ENCODE peak calls at places on chromosomes 11 and 22, in eight cellular contexts. One of them, this sample, is unnamed.
A peak's percentile ranks its signal among the peaks of the same experiment; 100 is the strongest.

GRCh38 chr11:109583996-109584395 is 162.0 kb downstream of the C11orf87 start:
- DNase-seq in osteocyte: no peak
- DNase-seq in dorsolateral prefrontal cortex: no peak
- DNase-seq in stimulated activated CD4-positive, alpha-beta T cell treated with anti-CD3 and anti-CD28 coated beads, Interleukin-2, amount 100 ng/mL, for 24 hours: no peak
- DNase-seq in hypothalamus: no peak
- DNase-seq in tibial nerve: no peak
- DNase-seq in NCI-H1105: no peak
- DNase-seq in left lobe of liver: no peak
- DNase-seq in this sample: no peak

GRCh38 chr11:82731691-82732277 is 1.9 kb downstream of the FAM181B start:
- DNase-seq in osteocyte: no peak
- DNase-seq in dorsolateral prefrontal cortex: no peak
- DNase-seq in stimulated activated CD4-positive, alpha-beta T cell treated with anti-CD3 and anti-CD28 coated beads, Interleukin-2, amount 100 ng/mL, for 24 hours: no peak
- DNase-seq in hypothalamus: no peak
- DNase-seq in tibial nerve: no peak
- DNase-seq in NCI-H1105: no peak
- DNase-seq in left lobe of liver: no peak
- DNase-seq in this sample: no peak

GRCh38 chr11:19441752-19442553 is 201.2 kb upstream of the E2F8 start:
- DNase-seq in osteocyte: no peak
- DNase-seq in dorsolateral prefrontal cortex: no peak
- DNase-seq in stimulated activated CD4-positive, alpha-beta T cell treated with anti-CD3 and anti-CD28 coated beads, Interleukin-2, amount 100 ng/mL, for 24 hours: peak; percentile 62
- DNase-seq in hypothalamus: no peak
- DNase-seq in tibial nerve: peak; percentile 70
- DNase-seq in NCI-H1105: no peak
- DNase-seq in left lobe of liver: no peak
- DNase-seq in this sample: no peak

GRCh38 chr11:46920709-46921108 is 2.4 kb upstream of the LRP4 start:
- DNase-seq in osteocyte: no peak
- DNase-seq in dorsolateral prefrontal cortex: no peak
- DNase-seq in stimulated activated CD4-positive, alpha-beta T cell treated with anti-CD3 and anti-CD28 coated beads, Interleukin-2, amount 100 ng/mL, for 24 hours: no peak
- DNase-seq in hypothalamus: no peak
- DNase-seq in tibial nerve: peak; percentile 61
- DNase-seq in NCI-H1105: no peak
- DNase-seq in left lobe of liver: no peak
- DNase-seq in this sample: no peak

GRCh38 chr11:5891216-5891800 is 1.7 kb upstream of the OR52E5 start:
- DNase-seq in osteocyte: no peak
- DNase-seq in dorsolateral prefrontal cortex: no peak
- DNase-seq in stimulated activated CD4-positive, alpha-beta T cell treated with anti-CD3 and anti-CD28 coated beads, Interleukin-2, amount 100 ng/mL, for 24 hours: no peak
- DNase-seq in hypothalamus: no peak
- DNase-seq in tibial nerve: no peak
- DNase-seq in NCI-H1105: peak; percentile 7
- DNase-seq in left lobe of liver: no peak
- DNase-seq in this sample: no peak

GRCh38 chr11:70085815-70086769 is 8.0 kb downstream of the ANO1 start:
- DNase-seq in osteocyte: no peak
- DNase-seq in dorsolateral prefrontal cortex: no peak
- DNase-seq in stimulated activated CD4-positive, alpha-beta T cell treated with anti-CD3 and anti-CD28 coated beads, Interleukin-2, amount 100 ng/mL, for 24 hours: no peak
- DNase-seq in hypothalamus: no peak
- DNase-seq in tibial nerve: no peak
- DNase-seq in NCI-H1105: no peak
- DNase-seq in left lobe of liver: peak; percentile 77
- DNase-seq in this sample: no peak

GRCh38 chr22:46436595-46437163 is 100.7 kb downstream of the CELSR1 start:
- DNase-seq in osteocyte: no peak
- DNase-seq in dorsolateral prefrontal cortex: no peak
- DNase-seq in stimulated activated CD4-positive, alpha-beta T cell treated with anti-CD3 and anti-CD28 coated beads, Interleukin-2, amount 100 ng/mL, for 24 hours: no peak
- DNase-seq in hypothalamus: no peak
- DNase-seq in tibial nerve: no peak
- DNase-seq in NCI-H1105: no peak
- DNase-seq in left lobe of liver: no peak
- DNase-seq in this sample: no peak

GRCh38 chr22:35220221-35220620 is 37.1 kb upstream of the HMGXB4 start:
- DNase-seq in osteocyte: no peak
- DNase-seq in dorsolateral prefrontal cortex: no peak
- DNase-seq in stimulated activated CD4-positive, alpha-beta T cell treated with anti-CD3 and anti-CD28 coated beads, Interleukin-2, amount 100 ng/mL, for 24 hours: no peak
- DNase-seq in hypothalamus: no peak
- DNase-seq in tibial nerve: no peak
- DNase-seq in NCI-H1105: no peak
- DNase-seq in left lobe of liver: no peak
- DNase-seq in this sample: no peak

GRCh38 chr11:520428-521178 is 13.6 kb upstream of the RNH1 start:
- DNase-seq in osteocyte: peak; percentile 84
- DNase-seq in dorsolateral prefrontal cortex: no peak
- DNase-seq in stimulated activated CD4-positive, alpha-beta T cell treated with anti-CD3 and anti-CD28 coated beads, Interleukin-2, amount 100 ng/mL, for 24 hours: no peak
- DNase-seq in hypothalamus: no peak
- DNase-seq in tibial nerve: no peak
- DNase-seq in NCI-H1105: no peak
- DNase-seq in left lobe of liver: no peak
- DNase-seq in this sample: no peak

GRCh38 chr11:110779108-110779507 is 66.9 kb upstream of the ARHGAP20 start:
- DNase-seq in osteocyte: no peak
- DNase-seq in dorsolateral prefrontal cortex: no peak
- DNase-seq in stimulated activated CD4-positive, alpha-beta T cell treated with anti-CD3 and anti-CD28 coated beads, Interleukin-2, amount 100 ng/mL, for 24 hours: no peak
- DNase-seq in hypothalamus: no peak
- DNase-seq in tibial nerve: no peak
- DNase-seq in NCI-H1105: no peak
- DNase-seq in left lobe of liver: no peak
- DNase-seq in this sample: no peak

GRCh38 chr11:123608945-123609344 is 45.5 kb downstream of the SCN3B start:
- DNase-seq in osteocyte: no peak
- DNase-seq in dorsolateral prefrontal cortex: no peak
- DNase-seq in stimulated activated CD4-positive, alpha-beta T cell treated with anti-CD3 and anti-CD28 coated beads, Interleukin-2, amount 100 ng/mL, for 24 hours: no peak
- DNase-seq in hypothalamus: no peak
- DNase-seq in tibial nerve: no peak
- DNase-seq in NCI-H1105: no peak
- DNase-seq in left lobe of liver: no peak
- DNase-seq in this sample: no peak

GRCh38 chr11:128890216-128890542 is 977 bp upstream of the KCNJ5 start:
- DNase-seq in osteocyte: no peak
- DNase-seq in dorsolateral prefrontal cortex: no peak
- DNase-seq in stimulated activated CD4-positive, alpha-beta T cell treated with anti-CD3 and anti-CD28 coated beads, Interleukin-2, amount 100 ng/mL, for 24 hours: no peak
- DNase-seq in hypothalamus: no peak
- DNase-seq in tibial nerve: no peak
- DNase-seq in NCI-H1105: no peak
- DNase-seq in left lobe of liver: no peak
- DNase-seq in this sample: no peak

GRCh38 chr11:65132988-65133700 is 1.2 kb downstream of the SYVN1 start:
- DNase-seq in osteocyte: no peak
- DNase-seq in dorsolateral prefrontal cortex: no peak
- DNase-seq in stimulated activated CD4-positive, alpha-beta T cell treated with anti-CD3 and anti-CD28 coated beads, Interleukin-2, amount 100 ng/mL, for 24 hours: peak; percentile 79
- DNase-seq in hypothalamus: no peak
- DNase-seq in tibial nerve: no peak
- DNase-seq in NCI-H1105: peak; percentile 21
- DNase-seq in left lobe of liver: peak; percentile 85
- DNase-seq in this sample: peak; percentile 51

GRCh38 chr11:79720115-79720514 is 279.3 kb upstream of the TENM4 start:
- DNase-seq in osteocyte: no peak
- DNase-seq in dorsolateral prefrontal cortex: no peak
- DNase-seq in stimulated activated CD4-positive, alpha-beta T cell treated with anti-CD3 and anti-CD28 coated beads, Interleukin-2, amount 100 ng/mL, for 24 hours: no peak
- DNase-seq in hypothalamus: no peak
- DNase-seq in tibial nerve: no peak
- DNase-seq in NCI-H1105: no peak
- DNase-seq in left lobe of liver: no peak
- DNase-seq in this sample: no peak

GRCh38 chr11:67160045-67160444 is 41.0 kb downstream of the KDM2A start:
- DNase-seq in osteocyte: no peak
- DNase-seq in dorsolateral prefrontal cortex: no peak
- DNase-seq in stimulated activated CD4-positive, alpha-beta T cell treated with anti-CD3 and anti-CD28 coated beads, Interleukin-2, amount 100 ng/mL, for 24 hours: no peak
- DNase-seq in hypothalamus: no peak
- DNase-seq in tibial nerve: no peak
- DNase-seq in NCI-H1105: no peak
- DNase-seq in left lobe of liver: no peak
- DNase-seq in this sample: no peak

GRCh38 chr11:94193288-94193687 is 64.6 kb downstream of the PANX1 start:
- DNase-seq in osteocyte: no peak
- DNase-seq in dorsolateral prefrontal cortex: no peak
- DNase-seq in stimulated activated CD4-positive, alpha-beta T cell treated with anti-CD3 and anti-CD28 coated beads, Interleukin-2, amount 100 ng/mL, for 24 hours: no peak
- DNase-seq in hypothalamus: no peak
- DNase-seq in tibial nerve: no peak
- DNase-seq in NCI-H1105: no peak
- DNase-seq in left lobe of liver: no peak
- DNase-seq in this sample: no peak

GRCh38 chr11:94010136-94010535 is 11.0 kb upstream of the HEPHL1 start:
- DNase-seq in osteocyte: no peak
- DNase-seq in dorsolateral prefrontal cortex: no peak
- DNase-seq in stimulated activated CD4-positive, alpha-beta T cell treated with anti-CD3 and anti-CD28 coated beads, Interleukin-2, amount 100 ng/mL, for 24 hours: no peak
- DNase-seq in hypothalamus: no peak
- DNase-seq in tibial nerve: no peak
- DNase-seq in NCI-H1105: no peak
- DNase-seq in left lobe of liver: no peak
- DNase-seq in this sample: no peak

GRCh38 chr22:44441401-44442185 is 56.4 kb downstream of the RTL6 start:
- DNase-seq in osteocyte: no peak
- DNase-seq in dorsolateral prefrontal cortex: no peak
- DNase-seq in stimulated activated CD4-positive, alpha-beta T cell treated with anti-CD3 and anti-CD28 coated beads, Interleukin-2, amount 100 ng/mL, for 24 hours: no peak
- DNase-seq in hypothalamus: no peak
- DNase-seq in tibial nerve: no peak
- DNase-seq in NCI-H1105: no peak
- DNase-seq in left lobe of liver: no peak
- DNase-seq in this sample: no peak

GRCh38 chr11:2827256-2827655 is 58.3 kb downstream of the CDKN1C start:
- DNase-seq in osteocyte: no peak
- DNase-seq in dorsolateral prefrontal cortex: no peak
- DNase-seq in stimulated activated CD4-positive, alpha-beta T cell treated with anti-CD3 and anti-CD28 coated beads, Interleukin-2, amount 100 ng/mL, for 24 hours: no peak
- DNase-seq in hypothalamus: no peak
- DNase-seq in tibial nerve: no peak
- DNase-seq in NCI-H1105: no peak
- DNase-seq in left lobe of liver: no peak
- DNase-seq in this sample: no peak

GRCh38 chr11:42329930-42330555 is 870.6 kb upstream of the LRRC4C start:
- DNase-seq in osteocyte: no peak
- DNase-seq in dorsolateral prefrontal cortex: no peak
- DNase-seq in stimulated activated CD4-positive, alpha-beta T cell treated with anti-CD3 and anti-CD28 coated beads, Interleukin-2, amount 100 ng/mL, for 24 hours: no peak
- DNase-seq in hypothalamus: no peak
- DNase-seq in tibial nerve: no peak
- DNase-seq in NCI-H1105: no peak
- DNase-seq in left lobe of liver: no peak
- DNase-seq in this sample: no peak

GRCh38 chr11:95549276-95549675 is 240.3 kb downstream of the FAM76B start:
- DNase-seq in osteocyte: no peak
- DNase-seq in dorsolateral prefrontal cortex: no peak
- DNase-seq in stimulated activated CD4-positive, alpha-beta T cell treated with anti-CD3 and anti-CD28 coated beads, Interleukin-2, amount 100 ng/mL, for 24 hours: no peak
- DNase-seq in hypothalamus: no peak
- DNase-seq in tibial nerve: no peak
- DNase-seq in NCI-H1105: peak; percentile 42
- DNase-seq in left lobe of liver: no peak
- DNase-seq in this sample: no peak

GRCh38 chr11:110376711-110377324 is 52.9 kb upstream of the FDX1 start:
- DNase-seq in osteocyte: no peak
- DNase-seq in dorsolateral prefrontal cortex: no peak
- DNase-seq in stimulated activated CD4-positive, alpha-beta T cell treated with anti-CD3 and anti-CD28 coated beads, Interleukin-2, amount 100 ng/mL, for 24 hours: peak; percentile 18
- DNase-seq in hypothalamus: peak; percentile 15
- DNase-seq in tibial nerve: peak; percentile 76
- DNase-seq in NCI-H1105: peak; percentile 95
- DNase-seq in left lobe of liver: peak; percentile 90
- DNase-seq in this sample: peak; percentile 84

GRCh38 chr11:33664166-33664565 is 36.5 kb downstream of the C11orf91 start:
- DNase-seq in osteocyte: peak; percentile 73
- DNase-seq in dorsolateral prefrontal cortex: no peak
- DNase-seq in stimulated activated CD4-positive, alpha-beta T cell treated with anti-CD3 and anti-CD28 coated beads, Interleukin-2, amount 100 ng/mL, for 24 hours: no peak
- DNase-seq in hypothalamus: no peak
- DNase-seq in tibial nerve: no peak
- DNase-seq in NCI-H1105: no peak
- DNase-seq in left lobe of liver: no peak
- DNase-seq in this sample: no peak

GRCh38 chr11:79290766-79291165 is 150.1 kb downstream of the TENM4 start:
- DNase-seq in osteocyte: no peak
- DNase-seq in dorsolateral prefrontal cortex: no peak
- DNase-seq in stimulated activated CD4-positive, alpha-beta T cell treated with anti-CD3 and anti-CD28 coated beads, Interleukin-2, amount 100 ng/mL, for 24 hours: no peak
- DNase-seq in hypothalamus: no peak
- DNase-seq in tibial nerve: no peak
- DNase-seq in NCI-H1105: no peak
- DNase-seq in left lobe of liver: no peak
- DNase-seq in this sample: no peak

GRCh38 chr11:86773878-86774277 is 26.5 kb upstream of the PRSS23 start:
- DNase-seq in osteocyte: no peak
- DNase-seq in dorsolateral prefrontal cortex: no peak
- DNase-seq in stimulated activated CD4-positive, alpha-beta T cell treated with anti-CD3 and anti-CD28 coated beads, Interleukin-2, amount 100 ng/mL, for 24 hours: no peak
- DNase-seq in hypothalamus: no peak
- DNase-seq in tibial nerve: no peak
- DNase-seq in NCI-H1105: no peak
- DNase-seq in left lobe of liver: no peak
- DNase-seq in this sample: no peak

GRCh38 chr11:69975822-69976221 is 102.3 kb upstream of the ANO1 start:
- DNase-seq in osteocyte: no peak
- DNase-seq in dorsolateral prefrontal cortex: no peak
- DNase-seq in stimulated activated CD4-positive, alpha-beta T cell treated with anti-CD3 and anti-CD28 coated beads, Interleukin-2, amount 100 ng/mL, for 24 hours: no peak
- DNase-seq in hypothalamus: no peak
- DNase-seq in tibial nerve: no peak
- DNase-seq in NCI-H1105: no peak
- DNase-seq in left lobe of liver: no peak
- DNase-seq in this sample: no peak

GRCh38 chr11:36349345-36350136 is 53.5 kb downstream of the PRR5L start:
- DNase-seq in osteocyte: no peak
- DNase-seq in dorsolateral prefrontal cortex: no peak
- DNase-seq in stimulated activated CD4-positive, alpha-beta T cell treated with anti-CD3 and anti-CD28 coated beads, Interleukin-2, amount 100 ng/mL, for 24 hours: no peak
- DNase-seq in hypothalamus: no peak
- DNase-seq in tibial nerve: no peak
- DNase-seq in NCI-H1105: no peak
- DNase-seq in left lobe of liver: no peak
- DNase-seq in this sample: no peak

GRCh38 chr22:32618461-32619140 is 144.0 kb downstream of the FBXO7 start:
- DNase-seq in osteocyte: no peak
- DNase-seq in dorsolateral prefrontal cortex: no peak
- DNase-seq in stimulated activated CD4-positive, alpha-beta T cell treated with anti-CD3 and anti-CD28 coated beads, Interleukin-2, amount 100 ng/mL, for 24 hours: no peak
- DNase-seq in hypothalamus: no peak
- DNase-seq in tibial nerve: peak; percentile 71
- DNase-seq in NCI-H1105: no peak
- DNase-seq in left lobe of liver: peak; percentile 71
- DNase-seq in this sample: no peak

GRCh38 chr11:71461696-71462095 is 8.7 kb downstream of the NADSYN1 start:
- DNase-seq in osteocyte: no peak
- DNase-seq in dorsolateral prefrontal cortex: no peak
- DNase-seq in stimulated activated CD4-positive, alpha-beta T cell treated with anti-CD3 and anti-CD28 coated beads, Interleukin-2, amount 100 ng/mL, for 24 hours: no peak
- DNase-seq in hypothalamus: no peak
- DNase-seq in tibial nerve: no peak
- DNase-seq in NCI-H1105: no peak
- DNase-seq in left lobe of liver: no peak
- DNase-seq in this sample: no peak

GRCh38 chr11:125773516-125773915 is 5.1 kb downstream of the PATE2 start:
- DNase-seq in osteocyte: no peak
- DNase-seq in dorsolateral prefrontal cortex: no peak
- DNase-seq in stimulated activated CD4-positive, alpha-beta T cell treated with anti-CD3 and anti-CD28 coated beads, Interleukin-2, amount 100 ng/mL, for 24 hours: no peak
- DNase-seq in hypothalamus: no peak
- DNase-seq in tibial nerve: no peak
- DNase-seq in NCI-H1105: no peak
- DNase-seq in left lobe of liver: no peak
- DNase-seq in this sample: no peak

GRCh38 chr11:127492025-127492424 is 491.5 kb upstream of the KIRREL3 start:
- DNase-seq in osteocyte: no peak
- DNase-seq in dorsolateral prefrontal cortex: no peak
- DNase-seq in stimulated activated CD4-positive, alpha-beta T cell treated with anti-CD3 and anti-CD28 coated beads, Interleukin-2, amount 100 ng/mL, for 24 hours: no peak
- DNase-seq in hypothalamus: no peak
- DNase-seq in tibial nerve: no peak
- DNase-seq in NCI-H1105: peak; percentile 82
- DNase-seq in left lobe of liver: no peak
- DNase-seq in this sample: no peak

GRCh38 chr11:64206457-64207246 is at the start of gene FERMT3:
- DNase-seq in osteocyte: no peak
- DNase-seq in dorsolateral prefrontal cortex: no peak
- DNase-seq in stimulated activated CD4-positive, alpha-beta T cell treated with anti-CD3 and anti-CD28 coated beads, Interleukin-2, amount 100 ng/mL, for 24 hours: peak; percentile 87
- DNase-seq in hypothalamus: no peak
- DNase-seq in tibial nerve: peak; percentile 31
- DNase-seq in NCI-H1105: no peak
- DNase-seq in left lobe of liver: peak; percentile 57
- DNase-seq in this sample: no peak

GRCh38 chr11:76318744-76319384 is 62.1 kb downstream of the THAP12 start:
- DNase-seq in osteocyte: peak; percentile 90
- DNase-seq in dorsolateral prefrontal cortex: peak; percentile 73
- DNase-seq in stimulated activated CD4-positive, alpha-beta T cell treated with anti-CD3 and anti-CD28 coated beads, Interleukin-2, amount 100 ng/mL, for 24 hours: peak; percentile 90
- DNase-seq in hypothalamus: peak; percentile 69
- DNase-seq in tibial nerve: peak; percentile 83
- DNase-seq in NCI-H1105: peak; percentile 70
- DNase-seq in left lobe of liver: peak; percentile 85
- DNase-seq in this sample: peak; percentile 84

GRCh38 chr22:17845790-17846189 is 71.5 kb upstream of the BID start:
- DNase-seq in osteocyte: no peak
- DNase-seq in dorsolateral prefrontal cortex: no peak
- DNase-seq in stimulated activated CD4-positive, alpha-beta T cell treated with anti-CD3 and anti-CD28 coated beads, Interleukin-2, amount 100 ng/mL, for 24 hours: no peak
- DNase-seq in hypothalamus: peak; percentile 54
- DNase-seq in tibial nerve: no peak
- DNase-seq in NCI-H1105: no peak
- DNase-seq in left lobe of liver: no peak
- DNase-seq in this sample: no peak

This sample was measured in NCI-H774.